ENCODE peak calls at places on chromosomes 2 and 18, in nine cellular contexts. One of them, this sample, is unnamed.

GRCh38 chr2:151020411-151020810 is 241.3 kb downstream of the RBM43 start:
- DNase-seq in glutamatergic neuron: no peak
- DNase-seq in activated CD4-positive, CD25-positive, alpha-beta regulatory T cell treated with anti-CD3 and anti-CD28 coated beads, Interleukin-2, amount 50 U/mL, for 72 hours: no peak
- DNase-seq in left cardiac atrium: no peak
- DNase-seq in activated effector memory CD4-positive, alpha-beta T cell treated with anti-CD3 and anti-CD28 coated beads, Interleukin-2, amount 50 U/mL, for 16 hours: no peak
- DNase-seq in kidney glomerular epithelial cell: no peak
- DNase-seq in ACHN: no peak
- DNase-seq in kidney epithelial cell: no peak
- DNase-seq in activated T-helper 9 cell treated with anti-CD3 and anti-CD28 coated beads, Interleukin-2, amount 50 U/mL, for 16 hours: no peak
- DNase-seq in this sample: no peak

GRCh38 chr2:30235859-30236535 is 4.7 kb downstream of the LBH start:
- DNase-seq in kidney glomerular epithelial cell: no peak
- DNase-seq in activated T-helper 9 cell treated with anti-CD3 and anti-CD28 coated beads, Interleukin-2, amount 50 U/mL, for 16 hours: peak
- DNase-seq in activated CD4-positive, CD25-positive, alpha-beta regulatory T cell treated with anti-CD3 and anti-CD28 coated beads, Interleukin-2, amount 50 U/mL, for 72 hours: peak
- DNase-seq in glutamatergic neuron: no peak
- DNase-seq in left cardiac atrium: no peak
- DNase-seq in ACHN: no peak
- DNase-seq in activated effector memory CD4-positive, alpha-beta T cell treated with anti-CD3 and anti-CD28 coated beads, Interleukin-2, amount 50 U/mL, for 16 hours: peak
- DNase-seq in kidney epithelial cell: no peak
- DNase-seq in this sample: no peak

GRCh38 chr2:232293191-232293590 is 85.4 kb upstream of the ALPP start:
- DNase-seq in ACHN: no peak
- DNase-seq in activated CD4-positive, CD25-positive, alpha-beta regulatory T cell treated with anti-CD3 and anti-CD28 coated beads, Interleukin-2, amount 50 U/mL, for 72 hours: no peak
- DNase-seq in left cardiac atrium: no peak
- DNase-seq in activated effector memory CD4-positive, alpha-beta T cell treated with anti-CD3 and anti-CD28 coated beads, Interleukin-2, amount 50 U/mL, for 16 hours: no peak
- DNase-seq in kidney epithelial cell: no peak
- DNase-seq in kidney glomerular epithelial cell: no peak
- DNase-seq in activated T-helper 9 cell treated with anti-CD3 and anti-CD28 coated beads, Interleukin-2, amount 50 U/mL, for 16 hours: no peak
- DNase-seq in glutamatergic neuron: no peak
- DNase-seq in this sample: no peak

GRCh38 chr2:68466361-68466777 is 725 bp downstream of the FBXO48 start:
- DNase-seq in left cardiac atrium: no peak
- DNase-seq in kidney epithelial cell: no peak
- DNase-seq in activated CD4-positive, CD25-positive, alpha-beta regulatory T cell treated with anti-CD3 and anti-CD28 coated beads, Interleukin-2, amount 50 U/mL, for 72 hours: peak
- DNase-seq in activated T-helper 9 cell treated with anti-CD3 and anti-CD28 coated beads, Interleukin-2, amount 50 U/mL, for 16 hours: peak
- DNase-seq in ACHN: peak
- DNase-seq in kidney glomerular epithelial cell: peak
- DNase-seq in activated effector memory CD4-positive, alpha-beta T cell treated with anti-CD3 and anti-CD28 coated beads, Interleukin-2, amount 50 U/mL, for 16 hours: peak
- DNase-seq in glutamatergic neuron: no peak
- DNase-seq in this sample: peak

GRCh38 chr2:196170202-196170680 is 1.1 kb downstream of the STK17B start:
- DNase-seq in ACHN: peak
- DNase-seq in kidney glomerular epithelial cell: peak
- DNase-seq in activated T-helper 9 cell treated with anti-CD3 and anti-CD28 coated beads, Interleukin-2, amount 50 U/mL, for 16 hours: no peak
- DNase-seq in left cardiac atrium: peak
- DNase-seq in activated effector memory CD4-positive, alpha-beta T cell treated with anti-CD3 and anti-CD28 coated beads, Interleukin-2, amount 50 U/mL, for 16 hours: peak
- DNase-seq in glutamatergic neuron: no peak
- DNase-seq in activated CD4-positive, CD25-positive, alpha-beta regulatory T cell treated with anti-CD3 and anti-CD28 coated beads, Interleukin-2, amount 50 U/mL, for 72 hours: no peak
- DNase-seq in kidney epithelial cell: no peak
- DNase-seq in this sample: peak

GRCh38 chr2:201880620-201881381 is 74.5 kb downstream of the CDK15 start:
- DNase-seq in kidney glomerular epithelial cell: no peak
- DNase-seq in glutamatergic neuron: no peak
- DNase-seq in activated effector memory CD4-positive, alpha-beta T cell treated with anti-CD3 and anti-CD28 coated beads, Interleukin-2, amount 50 U/mL, for 16 hours: no peak
- DNase-seq in left cardiac atrium: no peak
- DNase-seq in activated T-helper 9 cell treated with anti-CD3 and anti-CD28 coated beads, Interleukin-2, amount 50 U/mL, for 16 hours: no peak
- DNase-seq in kidney epithelial cell: no peak
- DNase-seq in activated CD4-positive, CD25-positive, alpha-beta regulatory T cell treated with anti-CD3 and anti-CD28 coated beads, Interleukin-2, amount 50 U/mL, for 72 hours: no peak
- DNase-seq in ACHN: no peak
- DNase-seq in this sample: peak

GRCh38 chr2:234839285-234839684 is 112.5 kb upstream of the SH3BP4 start:
- DNase-seq in activated CD4-positive, CD25-positive, alpha-beta regulatory T cell treated with anti-CD3 and anti-CD28 coated beads, Interleukin-2, amount 50 U/mL, for 72 hours: no peak
- DNase-seq in activated effector memory CD4-positive, alpha-beta T cell treated with anti-CD3 and anti-CD28 coated beads, Interleukin-2, amount 50 U/mL, for 16 hours: no peak
- DNase-seq in ACHN: no peak
- DNase-seq in left cardiac atrium: no peak
- DNase-seq in activated T-helper 9 cell treated with anti-CD3 and anti-CD28 coated beads, Interleukin-2, amount 50 U/mL, for 16 hours: no peak
- DNase-seq in kidney glomerular epithelial cell: peak
- DNase-seq in glutamatergic neuron: no peak
- DNase-seq in kidney epithelial cell: no peak
- DNase-seq in this sample: no peak

GRCh38 chr2:86358982-86359381 is 21.6 kb upstream of the REEP1 start:
- DNase-seq in glutamatergic neuron: no peak
- DNase-seq in activated CD4-positive, CD25-positive, alpha-beta regulatory T cell treated with anti-CD3 and anti-CD28 coated beads, Interleukin-2, amount 50 U/mL, for 72 hours: no peak
- DNase-seq in activated T-helper 9 cell treated with anti-CD3 and anti-CD28 coated beads, Interleukin-2, amount 50 U/mL, for 16 hours: no peak
- DNase-seq in left cardiac atrium: no peak
- DNase-seq in ACHN: no peak
- DNase-seq in activated effector memory CD4-positive, alpha-beta T cell treated with anti-CD3 and anti-CD28 coated beads, Interleukin-2, amount 50 U/mL, for 16 hours: no peak
- DNase-seq in kidney glomerular epithelial cell: no peak
- DNase-seq in kidney epithelial cell: no peak
- DNase-seq in this sample: no peak

GRCh38 chr2:76870011-76870410 is 652.2 kb downstream of the LRRTM4 start:
- DNase-seq in activated effector memory CD4-positive, alpha-beta T cell treated with anti-CD3 and anti-CD28 coated beads, Interleukin-2, amount 50 U/mL, for 16 hours: no peak
- DNase-seq in ACHN: no peak
- DNase-seq in left cardiac atrium: no peak
- DNase-seq in activated CD4-positive, CD25-positive, alpha-beta regulatory T cell treated with anti-CD3 and anti-CD28 coated beads, Interleukin-2, amount 50 U/mL, for 72 hours: no peak
- DNase-seq in kidney glomerular epithelial cell: no peak
- DNase-seq in activated T-helper 9 cell treated with anti-CD3 and anti-CD28 coated beads, Interleukin-2, amount 50 U/mL, for 16 hours: no peak
- DNase-seq in kidney epithelial cell: no peak
- DNase-seq in glutamatergic neuron: no peak
- DNase-seq in this sample: peak

GRCh38 chr2:130347220-130347925 is 4.7 kb downstream of the IMP4 start:
- DNase-seq in activated effector memory CD4-positive, alpha-beta T cell treated with anti-CD3 and anti-CD28 coated beads, Interleukin-2, amount 50 U/mL, for 16 hours: no peak
- DNase-seq in kidney glomerular epithelial cell: no peak
- DNase-seq in left cardiac atrium: no peak
- DNase-seq in activated T-helper 9 cell treated with anti-CD3 and anti-CD28 coated beads, Interleukin-2, amount 50 U/mL, for 16 hours: no peak
- DNase-seq in activated CD4-positive, CD25-positive, alpha-beta regulatory T cell treated with anti-CD3 and anti-CD28 coated beads, Interleukin-2, amount 50 U/mL, for 72 hours: no peak
- DNase-seq in glutamatergic neuron: no peak
- DNase-seq in ACHN: no peak
- DNase-seq in kidney epithelial cell: no peak
- DNase-seq in this sample: no peak

GRCh38 chr2:101710690-101711318 is 13.3 kb downstream of the MAP4K4 start:
- DNase-seq in left cardiac atrium: no peak
- DNase-seq in activated T-helper 9 cell treated with anti-CD3 and anti-CD28 coated beads, Interleukin-2, amount 50 U/mL, for 16 hours: no peak
- DNase-seq in kidney glomerular epithelial cell: no peak
- DNase-seq in activated effector memory CD4-positive, alpha-beta T cell treated with anti-CD3 and anti-CD28 coated beads, Interleukin-2, amount 50 U/mL, for 16 hours: no peak
- DNase-seq in glutamatergic neuron: no peak
- DNase-seq in ACHN: no peak
- DNase-seq in activated CD4-positive, CD25-positive, alpha-beta regulatory T cell treated with anti-CD3 and anti-CD28 coated beads, Interleukin-2, amount 50 U/mL, for 72 hours: no peak
- DNase-seq in kidney epithelial cell: no peak
- DNase-seq in this sample: peak

GRCh38 chr2:72669121-72669520 is 156.7 kb downstream of the EXOC6B start:
- DNase-seq in ACHN: peak
- DNase-seq in kidney glomerular epithelial cell: peak
- DNase-seq in activated effector memory CD4-positive, alpha-beta T cell treated with anti-CD3 and anti-CD28 coated beads, Interleukin-2, amount 50 U/mL, for 16 hours: no peak
- DNase-seq in kidney epithelial cell: peak
- DNase-seq in activated CD4-positive, CD25-positive, alpha-beta regulatory T cell treated with anti-CD3 and anti-CD28 coated beads, Interleukin-2, amount 50 U/mL, for 72 hours: no peak
- DNase-seq in left cardiac atrium: no peak
- DNase-seq in activated T-helper 9 cell treated with anti-CD3 and anti-CD28 coated beads, Interleukin-2, amount 50 U/mL, for 16 hours: no peak
- DNase-seq in glutamatergic neuron: no peak
- DNase-seq in this sample: peak

GRCh38 chr18:25805323-25805722 is 285.1 kb downstream of the SS18 start:
- DNase-seq in activated CD4-positive, CD25-positive, alpha-beta regulatory T cell treated with anti-CD3 and anti-CD28 coated beads, Interleukin-2, amount 50 U/mL, for 72 hours: no peak
- DNase-seq in left cardiac atrium: no peak
- DNase-seq in activated effector memory CD4-positive, alpha-beta T cell treated with anti-CD3 and anti-CD28 coated beads, Interleukin-2, amount 50 U/mL, for 16 hours: no peak
- DNase-seq in ACHN: no peak
- DNase-seq in activated T-helper 9 cell treated with anti-CD3 and anti-CD28 coated beads, Interleukin-2, amount 50 U/mL, for 16 hours: no peak
- DNase-seq in kidney epithelial cell: no peak
- DNase-seq in kidney glomerular epithelial cell: no peak
- DNase-seq in glutamatergic neuron: no peak
- DNase-seq in this sample: peak

GRCh38 chr2:88115825-88116518 is 11.9 kb downstream of the FABP1 start:
- DNase-seq in kidney epithelial cell: no peak
- DNase-seq in ACHN: no peak
- DNase-seq in activated T-helper 9 cell treated with anti-CD3 and anti-CD28 coated beads, Interleukin-2, amount 50 U/mL, for 16 hours: no peak
- DNase-seq in left cardiac atrium: no peak
- DNase-seq in activated CD4-positive, CD25-positive, alpha-beta regulatory T cell treated with anti-CD3 and anti-CD28 coated beads, Interleukin-2, amount 50 U/mL, for 72 hours: no peak
- DNase-seq in kidney glomerular epithelial cell: no peak
- DNase-seq in activated effector memory CD4-positive, alpha-beta T cell treated with anti-CD3 and anti-CD28 coated beads, Interleukin-2, amount 50 U/mL, for 16 hours: no peak
- DNase-seq in glutamatergic neuron: no peak
- DNase-seq in this sample: no peak

GRCh38 chr2:48165066-48165753 is 258.9 kb upstream of the FBXO11 start:
- DNase-seq in activated CD4-positive, CD25-positive, alpha-beta regulatory T cell treated with anti-CD3 and anti-CD28 coated beads, Interleukin-2, amount 50 U/mL, for 72 hours: no peak
- DNase-seq in kidney epithelial cell: no peak
- DNase-seq in glutamatergic neuron: no peak
- DNase-seq in left cardiac atrium: no peak
- DNase-seq in ACHN: no peak
- DNase-seq in activated effector memory CD4-positive, alpha-beta T cell treated with anti-CD3 and anti-CD28 coated beads, Interleukin-2, amount 50 U/mL, for 16 hours: no peak
- DNase-seq in activated T-helper 9 cell treated with anti-CD3 and anti-CD28 coated beads, Interleukin-2, amount 50 U/mL, for 16 hours: no peak
- DNase-seq in kidney glomerular epithelial cell: no peak
- DNase-seq in this sample: no peak